ENCODE peak calls at places on chromosome 4, in nine cellular contexts. One of them, this sample, is unnamed.

GRCh38 chr4:15197005-15197404 is 194.7 kb downstream of the CPEB2 start:
- DNase-seq in left lung: no peak
- DNase-seq in Caco-2: peak; percentile 5
- DNase-seq in osteoblast: peak; percentile 43
- DNase-seq in IMR-90: peak; percentile 28
- DNase-seq in pancreas: no peak
- DNase-seq in fibroblast of lung: peak; percentile 11
- DNase-seq in upper lobe of left lung: no peak
- DNase-seq in spleen: no peak
- DNase-seq in this sample: no peak

GRCh38 chr4:156958276-156959074 is 13.1 kb downstream of the PDGFC start:
- DNase-seq in left lung: no peak
- DNase-seq in Caco-2: no peak
- DNase-seq in osteoblast: no peak
- DNase-seq in IMR-90: no peak
- DNase-seq in pancreas: no peak
- DNase-seq in fibroblast of lung: no peak
- DNase-seq in upper lobe of left lung: no peak
- DNase-seq in spleen: no peak
- DNase-seq in this sample: no peak

GRCh38 chr4:59966758-59967157 is 1233.4 kb upstream of the ADGRL3 start:
- DNase-seq in left lung: no peak
- DNase-seq in Caco-2: no peak
- DNase-seq in osteoblast: no peak
- DNase-seq in IMR-90: no peak
- DNase-seq in pancreas: no peak
- DNase-seq in fibroblast of lung: no peak
- DNase-seq in upper lobe of left lung: no peak
- DNase-seq in spleen: no peak
- DNase-seq in this sample: no peak

GRCh38 chr4:122898370-122899150 is 23.8 kb downstream of the NUDT6 start:
- DNase-seq in left lung: no peak
- DNase-seq in Caco-2: no peak
- DNase-seq in osteoblast: peak; percentile 74
- DNase-seq in IMR-90: peak; percentile 92
- DNase-seq in pancreas: no peak
- DNase-seq in fibroblast of lung: peak; percentile 96
- DNase-seq in upper lobe of left lung: no peak
- DNase-seq in spleen: no peak
- DNase-seq in this sample: no peak

GRCh38 chr4:152938237-152938969 is 2.3 kb downstream of the FHDC1 start:
- DNase-seq in left lung: peak; percentile 41
- DNase-seq in Caco-2: no peak
- DNase-seq in osteoblast: no peak
- DNase-seq in IMR-90: no peak
- DNase-seq in pancreas: no peak
- DNase-seq in fibroblast of lung: no peak
- DNase-seq in upper lobe of left lung: peak; percentile 48
- DNase-seq in spleen: no peak
- DNase-seq in this sample: no peak

GRCh38 chr4:8540072-8540471 is 40.1 kb upstream of the GPR78 start:
- DNase-seq in left lung: peak; percentile 61
- DNase-seq in Caco-2: no peak
- DNase-seq in osteoblast: peak; percentile 66
- DNase-seq in IMR-90: no peak
- DNase-seq in pancreas: peak; percentile 44
- DNase-seq in fibroblast of lung: no peak
- DNase-seq in upper lobe of left lung: no peak
- DNase-seq in spleen: peak; percentile 54
- DNase-seq in this sample: no peak

GRCh38 chr4:38415682-38416081 is 248.3 kb upstream of the KLF3 start:
- DNase-seq in left lung: no peak
- DNase-seq in Caco-2: no peak
- DNase-seq in osteoblast: no peak
- DNase-seq in IMR-90: no peak
- DNase-seq in pancreas: no peak
- DNase-seq in fibroblast of lung: no peak
- DNase-seq in upper lobe of left lung: no peak
- DNase-seq in spleen: no peak
- DNase-seq in this sample: no peak

GRCh38 chr4:151276787-151277557 is at the start of gene PRSS48:
- DNase-seq in left lung: peak; percentile 82
- DNase-seq in Caco-2: peak; percentile 85
- DNase-seq in osteoblast: no peak
- DNase-seq in IMR-90: peak; percentile 32
- DNase-seq in pancreas: peak; percentile 87
- DNase-seq in fibroblast of lung: peak; percentile 39
- DNase-seq in upper lobe of left lung: peak; percentile 51
- DNase-seq in spleen: no peak
- DNase-seq in this sample: peak; percentile 63

GRCh38 chr4:109359040-109359646 is 56.7 kb upstream of the COL25A1 start:
- DNase-seq in left lung: no peak
- DNase-seq in Caco-2: no peak
- DNase-seq in osteoblast: no peak
- DNase-seq in IMR-90: no peak
- DNase-seq in pancreas: no peak
- DNase-seq in fibroblast of lung: peak; percentile 31
- DNase-seq in upper lobe of left lung: no peak
- DNase-seq in spleen: no peak
- DNase-seq in this sample: no peak

GRCh38 chr4:172813359-172813923 is 355.2 kb upstream of the GALNT7 start:
- DNase-seq in left lung: no peak
- DNase-seq in Caco-2: no peak
- DNase-seq in osteoblast: no peak
- DNase-seq in IMR-90: peak; percentile 13
- DNase-seq in pancreas: no peak
- DNase-seq in fibroblast of lung: peak; percentile 32
- DNase-seq in upper lobe of left lung: no peak
- DNase-seq in spleen: no peak
- DNase-seq in this sample: no peak

GRCh38 chr4:96315815-96316214 is 475.9 kb downstream of the PDHA2 start:
- DNase-seq in left lung: no peak
- DNase-seq in Caco-2: no peak
- DNase-seq in osteoblast: no peak
- DNase-seq in IMR-90: no peak
- DNase-seq in pancreas: no peak
- DNase-seq in fibroblast of lung: peak; percentile 6
- DNase-seq in upper lobe of left lung: no peak
- DNase-seq in spleen: no peak
- DNase-seq in this sample: no peak

GRCh38 chr4:158760866-158761265 is 8.0 kb upstream of the FNIP2 start:
- DNase-seq in left lung: no peak
- DNase-seq in Caco-2: no peak
- DNase-seq in osteoblast: peak; percentile 74
- DNase-seq in IMR-90: peak; percentile 64
- DNase-seq in pancreas: no peak
- DNase-seq in fibroblast of lung: peak; percentile 85
- DNase-seq in upper lobe of left lung: no peak
- DNase-seq in spleen: no peak
- DNase-seq in this sample: no peak

GRCh38 chr4:4427886-4428285 is 41.0 kb downstream of the NSG1 start:
- DNase-seq in left lung: no peak
- DNase-seq in Caco-2: no peak
- DNase-seq in osteoblast: no peak
- DNase-seq in IMR-90: no peak
- DNase-seq in pancreas: no peak
- DNase-seq in fibroblast of lung: peak; percentile 3
- DNase-seq in upper lobe of left lung: no peak
- DNase-seq in spleen: no peak
- DNase-seq in this sample: no peak

GRCh38 chr4:168551945-168552695 is 55.3 kb downstream of the PALLD start:
- DNase-seq in left lung: no peak
- DNase-seq in Caco-2: no peak
- DNase-seq in osteoblast: peak; percentile 38
- DNase-seq in IMR-90: no peak
- DNase-seq in pancreas: no peak
- DNase-seq in fibroblast of lung: no peak
- DNase-seq in upper lobe of left lung: no peak
- DNase-seq in spleen: no peak
- DNase-seq in this sample: no peak

GRCh38 chr4:182803235-182803634 is 114.0 kb downstream of the DCTD start:
- DNase-seq in left lung: no peak
- DNase-seq in Caco-2: no peak
- DNase-seq in osteoblast: peak; percentile 11
- DNase-seq in IMR-90: no peak
- DNase-seq in pancreas: no peak
- DNase-seq in fibroblast of lung: no peak
- DNase-seq in upper lobe of left lung: no peak
- DNase-seq in spleen: no peak
- DNase-seq in this sample: no peak

GRCh38 chr4:168919706-168920324 is 90.2 kb downstream of the CBR4 start:
- DNase-seq in left lung: no peak
- DNase-seq in Caco-2: no peak
- DNase-seq in osteoblast: no peak
- DNase-seq in IMR-90: no peak
- DNase-seq in pancreas: no peak
- DNase-seq in fibroblast of lung: no peak
- DNase-seq in upper lobe of left lung: no peak
- DNase-seq in spleen: no peak
- DNase-seq in this sample: no peak

DNA sequence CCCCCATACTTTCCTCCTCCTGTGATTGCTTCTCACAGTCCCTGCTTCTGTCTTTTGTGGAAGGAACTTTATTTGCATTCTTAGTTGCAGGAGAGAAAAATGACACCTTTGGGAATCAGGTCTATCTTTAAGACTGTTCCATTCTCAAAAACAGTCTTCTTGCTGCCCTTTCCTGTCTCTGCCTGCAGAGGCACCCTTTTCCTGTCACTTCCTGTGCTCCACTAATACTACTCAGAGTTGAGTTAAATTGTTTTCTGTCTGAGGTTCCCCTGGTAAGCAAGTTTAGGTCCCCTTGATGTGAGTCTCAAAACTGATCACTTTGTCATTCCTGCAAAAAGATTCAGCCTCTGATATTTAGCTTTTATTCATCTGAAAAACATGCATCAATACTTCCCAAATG is 208.8 kb upstream of the CLNK start:
- DNase-seq in left lung: no peak
- DNase-seq in Caco-2: peak; percentile 3
- DNase-seq in osteoblast: no peak
- DNase-seq in IMR-90: no peak
- DNase-seq in pancreas: no peak
- DNase-seq in fibroblast of lung: no peak
- DNase-seq in upper lobe of left lung: no peak
- DNase-seq in spleen: no peak
- DNase-seq in this sample: no peak
- TF ChIP-seq CTCF in left lung: no peak
- TF ChIP-seq CTCF in Caco-2: peak; percentile 38
- TF ChIP-seq CTCF in osteoblast: peak; percentile 39
- TF ChIP-seq CTCF in IMR-90: peak; percentile 8
- TF ChIP-seq CTCF in pancreas: no peak
- TF ChIP-seq CTCF in fibroblast of lung: no peak
- TF ChIP-seq CTCF in upper lobe of left lung: no peak
- TF ChIP-seq CTCF in spleen: no peak
- TF ChIP-seq CTCF in this sample: peak; percentile 40

DNA sequence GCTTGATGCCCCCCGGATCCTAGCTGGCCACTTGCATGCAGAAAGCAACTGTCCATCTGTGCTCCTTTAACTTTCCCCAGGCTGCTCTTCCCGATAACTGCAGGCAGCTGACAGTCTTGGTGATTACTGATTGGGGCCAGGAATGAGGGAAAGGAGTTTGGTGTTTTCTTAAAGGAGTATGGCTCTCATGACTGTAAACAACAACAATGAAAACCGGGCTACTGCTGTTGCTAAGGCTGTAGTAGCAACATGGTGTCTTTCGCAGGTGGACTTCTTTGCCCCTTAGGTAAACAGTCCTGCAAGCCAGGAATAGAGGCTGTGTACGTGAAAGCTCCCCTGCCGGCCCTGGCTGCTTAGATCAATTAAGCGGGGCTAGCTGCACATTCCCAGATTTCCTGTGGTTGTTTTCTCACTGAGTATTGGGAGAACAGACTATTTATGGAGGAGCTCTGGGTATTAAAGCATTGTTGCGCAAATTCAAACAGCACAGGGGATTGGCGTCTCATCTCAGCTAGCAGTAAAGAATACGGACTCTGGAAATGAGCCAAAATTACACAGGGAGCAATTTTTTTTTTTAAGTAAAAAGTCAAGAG is 61.5 kb upstream of the NAP1L5 start:
- DNase-seq in left lung: no peak
- DNase-seq in Caco-2: no peak
- DNase-seq in osteoblast: no peak
- DNase-seq in IMR-90: peak; percentile 64
- DNase-seq in pancreas: no peak
- DNase-seq in fibroblast of lung: peak; percentile 45
- DNase-seq in upper lobe of left lung: no peak
- DNase-seq in spleen: no peak
- DNase-seq in this sample: no peak
- H3K4me1 ChIP-seq in left lung: no peaks in the 10 kb centered on the region
- H3K4me1 ChIP-seq in Caco-2: peaks cover 13% of the 10 kb centered on the region
- H3K4me1 ChIP-seq in osteoblast: peaks cover 23% of the 10 kb centered on the region
- H3K4me1 ChIP-seq in IMR-90: peaks cover 9% of the 10 kb centered on the region
- H3K4me1 ChIP-seq in pancreas: peaks cover 21% of the 10 kb centered on the region
- H3K4me1 ChIP-seq in fibroblast of lung: peaks cover 13% of the 10 kb centered on the region
- H3K4me1 ChIP-seq in upper lobe of left lung: peaks cover 8% of the 10 kb centered on the region
- H3K4me1 ChIP-seq in spleen: no peaks in the 10 kb centered on the region
- H3K4me1 ChIP-seq in this sample: peaks cover 39% of the 10 kb centered on the region

GRCh38 chr4:175986-176385 is 51.7 kb downstream of the ZNF718 start:
- DNase-seq in left lung: no peak
- DNase-seq in Caco-2: no peak
- DNase-seq in osteoblast: no peak
- DNase-seq in IMR-90: no peak
- DNase-seq in pancreas: no peak
- DNase-seq in fibroblast of lung: no peak
- DNase-seq in upper lobe of left lung: no peak
- DNase-seq in spleen: no peak
- DNase-seq in this sample: no peak
- H3K9me3 ChIP-seq in left lung: peaks cover 100% of the 10 kb centered on the region
- H3K9me3 ChIP-seq in Caco-2: peaks cover 14% of the 10 kb centered on the region
- H3K9me3 ChIP-seq in osteoblast: peaks cover 11% of the 10 kb centered on the region
- H3K9me3 ChIP-seq in IMR-90: peaks cover 41% of the 10 kb centered on the region
- H3K9me3 ChIP-seq in pancreas: no peaks in the 10 kb centered on the region
- H3K9me3 ChIP-seq in fibroblast of lung: no peaks in the 10 kb centered on the region
- H3K9me3 ChIP-seq in upper lobe of left lung: peaks cover 100% of the 10 kb centered on the region
- H3K9me3 ChIP-seq in spleen: peaks cover 100% of the 10 kb centered on the region
- H3K9me3 ChIP-seq in this sample: peaks cover 100% of the 10 kb centered on the region

DNA sequence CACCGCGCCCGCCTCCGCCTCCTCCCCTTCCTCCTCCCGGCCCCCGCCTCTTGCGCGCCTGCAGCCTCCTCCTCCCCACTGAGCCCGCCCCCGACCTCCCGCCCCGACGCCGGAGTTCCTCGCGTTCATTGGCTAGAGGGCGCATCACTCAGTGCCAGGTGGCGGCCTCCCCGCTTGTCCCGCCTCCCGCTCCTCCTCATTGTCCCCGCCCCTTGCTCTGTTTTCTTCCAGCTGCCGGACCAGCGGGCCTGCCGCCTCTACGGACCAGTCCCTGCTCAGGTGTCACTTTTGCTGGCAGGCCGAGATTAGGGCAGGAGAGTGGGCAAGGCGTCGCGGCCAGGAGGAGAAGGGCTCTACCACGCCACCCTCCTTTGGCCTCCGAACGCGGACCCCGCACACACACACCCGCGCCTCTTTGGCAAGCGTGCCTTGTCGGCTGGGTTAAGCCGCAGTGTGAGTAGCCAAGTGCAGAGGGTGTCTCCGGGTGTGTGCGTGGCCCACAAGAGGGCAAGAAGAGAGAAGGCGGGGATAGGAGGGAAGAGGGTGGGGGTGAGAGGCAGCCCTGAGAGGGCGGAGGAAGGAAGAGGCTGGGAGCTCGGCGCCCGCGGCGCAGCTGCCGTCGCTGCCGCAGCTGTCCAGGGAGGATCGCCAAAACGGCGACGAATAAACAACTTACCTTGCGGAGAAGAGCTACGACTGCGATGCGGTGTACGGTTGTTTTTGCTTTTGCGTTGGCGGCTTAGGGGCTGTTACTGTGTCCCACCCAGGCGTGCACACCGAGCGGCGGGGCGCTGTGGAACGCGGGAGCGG is 436 bp upstream of the PPP3CA start:
- DNase-seq in left lung: peak; percentile 100
- DNase-seq in Caco-2: peak; percentile 98
- DNase-seq in osteoblast: peak; percentile 99
- DNase-seq in IMR-90: peak; percentile 95
- DNase-seq in pancreas: peak; percentile 99
- DNase-seq in fibroblast of lung: peak; percentile 96
- DNase-seq in upper lobe of left lung: peak; percentile 99
- DNase-seq in spleen: peak; percentile 100
- DNase-seq in this sample: peak; percentile 99
- TF ChIP-seq CTCF in left lung: no peak
- TF ChIP-seq CTCF in Caco-2: no peak
- TF ChIP-seq CTCF in osteoblast: no peak
- TF ChIP-seq CTCF in IMR-90: peak; percentile 3
- TF ChIP-seq CTCF in pancreas: no peak
- TF ChIP-seq CTCF in fibroblast of lung: no peak
- TF ChIP-seq CTCF in upper lobe of left lung: no peak
- TF ChIP-seq CTCF in spleen: no peak
- TF ChIP-seq CTCF in this sample: peak; percentile 14

This sample was measured in left ventricle myocardium inferior.